ENCODE peak calls at places on chromosomes 3 and 15, in four cellular contexts. M is ovary, I is A549, R is sigmoid colon. L is an unnamed sample.

GRCh38 chr15:48641416-48641815 is 4.1 kb downstream of the FBN1 start:
- DNase-seq in M (peak; percentile 22), I (peak; percentile 9), R (no peak), L (no peak)

GRCh38 chr15:66820474-66821258 is 118.6 kb downstream of the SMAD6 start:
- DNase-seq in M (no peak), I (no peak), R (no peak), L (no peak)

GRCh38 chr3:141179983-141180382 is 51.6 kb upstream of the PXYLP1 start:
- DNase-seq in M (no peak), I (no peak), R (no peak), L (no peak)

GRCh38 chr3:39106281-39107055 is 959 bp downstream of the GORASP1 start:
- DNase-seq in M (no peak), I (no peak), R (no peak), L (no peak)

GRCh38 chr3:119310052-119310451 is 15.9 kb downstream of the ARHGAP31 start:
- DNase-seq in M (no peak), I (no peak), R (no peak), L (peak; percentile 64)

GRCh38 chr3:159881828-159882309 is 106.8 kb upstream of the IL12A start:
- DNase-seq in M (no peak), I (no peak), R (peak; percentile 67), L (peak; percentile 84)

GRCh38 chr15:29913528-29914135 is 91.4 kb upstream of the TJP1 start:
- DNase-seq in M (peak; percentile 36), I (no peak), R (no peak), L (peak; percentile 10)

GRCh38 chr15:51991141-51991540 is 19.6 kb upstream of the LEO1 start:
- DNase-seq in M (no peak), I (no peak), R (no peak), L (no peak)

GRCh38 chr15:85305050-85305449 is 75.4 kb upstream of the AKAP13 start:
- DNase-seq in M (no peak), I (no peak), R (no peak), L (no peak)

GRCh38 chr15:46059921-46060565 is 425.2 kb downstream of the SQOR start:
- DNase-seq in M (no peak), I (no peak), R (peak; percentile 68), L (no peak)

GRCh38 chr3:73485877-73486311 is 138.8 kb downstream of the PDZRN3 start:
- DNase-seq in M (no peak), I (no peak), R (no peak), L (peak; percentile 62)

GRCh38 chr15:101038327-101039003 is 119.3 kb downstream of the LRRK1 start:
- DNase-seq in M (no peak), I (no peak), R (no peak), L (peak; percentile 75)

GRCh38 chr15:73972984-73973682 is 19.0 kb downstream of the STOML1 start:
- DNase-seq in M (peak; percentile 78), I (peak; percentile 70), R (peak; percentile 92), L (peak; percentile 95)

GRCh38 chr15:73968461-73968860 is 23.6 kb downstream of the STOML1 start:
- DNase-seq in M (no peak), I (no peak), R (peak; percentile 6), L (no peak)

GRCh38 chr15:73965094-73965729 is 26.9 kb downstream of the STOML1 start:
- DNase-seq in M (no peak), I (no peak), R (peak; percentile 62), L (no peak)

GRCh38 chr15:73965730-73966103 is 26.4 kb downstream of the STOML1 start:
- DNase-seq in M (no peak), I (no peak), R (no peak), L (no peak)

GRCh38 chr15:73969151-73969759 is 22.8 kb downstream of the STOML1 start:
- DNase-seq in M (no peak), I (no peak), R (peak; percentile 41), L (no peak)
- TF ChIP-seq POLR2A in M (no peak), I (no peak), R (no peak), L (no peak)

DNA sequence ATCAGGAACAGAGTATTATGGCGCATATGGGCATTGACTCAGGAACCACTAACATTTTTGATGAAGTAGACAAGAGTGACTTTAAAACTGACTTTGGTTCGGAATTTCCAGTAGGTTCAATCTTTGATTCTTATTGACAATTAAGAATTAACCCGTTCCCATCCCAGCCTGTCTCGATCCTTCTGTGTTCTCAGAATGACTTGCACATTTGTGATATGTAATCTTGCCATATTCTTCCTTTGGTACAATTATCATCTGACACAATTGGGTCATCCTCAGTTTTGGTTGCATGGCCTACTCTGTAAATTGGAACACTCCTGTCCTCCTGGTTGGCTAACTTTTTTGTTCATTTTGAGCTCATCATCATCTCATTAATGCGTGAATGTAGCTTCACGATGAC is 10.5 kb downstream of the GPR171 start:
- DNase-seq in M (no peak), I (no peak), R (no peak), L (no peak)
- TF ChIP-seq EP300 in M (no peak), I (no peak), R (no peak), L (no peak)

GRCh38 chr15:40694706-40695468 is at the start of gene RAD51:
- DNase-seq in M (peak; percentile 92), I (peak; percentile 90), R (peak; percentile 95), L (peak; percentile 97)
- TF ChIP-seq POLR2A in M (peak; percentile 74), I (peak; percentile 47), R (peak; percentile 19), L (peak; percentile 12)

DNA sequence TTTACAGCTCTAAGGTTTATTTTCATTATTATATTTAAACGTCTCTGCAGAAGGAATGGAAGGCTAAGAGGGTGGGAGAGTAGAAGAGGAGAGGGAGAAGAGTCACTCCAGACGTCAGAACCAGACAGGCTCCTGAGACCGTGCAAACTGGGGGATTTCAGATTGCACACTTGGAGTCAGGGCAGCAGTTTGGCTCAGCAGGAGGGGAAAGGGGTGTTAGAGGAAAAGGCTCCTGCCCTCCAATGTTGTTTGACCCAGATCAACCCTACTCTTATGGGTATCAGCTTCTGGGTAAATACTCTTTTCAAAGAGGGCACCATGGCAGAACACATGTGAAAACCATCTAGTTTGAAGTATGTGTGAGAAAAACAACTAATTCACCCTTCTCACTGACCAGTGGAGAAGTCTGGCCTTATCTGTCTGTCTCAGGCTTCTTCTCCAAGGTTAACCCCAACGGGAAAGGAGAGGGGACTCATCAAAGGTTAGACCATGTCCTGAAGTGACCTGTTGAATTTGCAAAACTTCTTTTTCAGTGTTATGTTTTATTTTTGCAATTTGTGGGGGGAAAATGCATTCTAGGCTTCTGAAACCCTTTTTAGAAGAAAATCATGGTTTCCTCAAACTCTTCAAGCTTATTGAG is 218.6 kb upstream of the CTDSPL start:
- DNase-seq in M (no peak), I (no peak), R (no peak), L (peak; percentile 60)
- TF ChIP-seq EP300 in M (no peak), I (no peak), R (no peak), L (no peak)

GRCh38 chr15:94230886-94231727 is at the start of gene MCTP2:
- DNase-seq in M (peak; percentile 40), I (peak; percentile 11), R (peak; percentile 78), L (no peak)
- TF ChIP-seq POLR2A in M (no peak), I (no peak), R (no peak), L (no peak)

DNA sequence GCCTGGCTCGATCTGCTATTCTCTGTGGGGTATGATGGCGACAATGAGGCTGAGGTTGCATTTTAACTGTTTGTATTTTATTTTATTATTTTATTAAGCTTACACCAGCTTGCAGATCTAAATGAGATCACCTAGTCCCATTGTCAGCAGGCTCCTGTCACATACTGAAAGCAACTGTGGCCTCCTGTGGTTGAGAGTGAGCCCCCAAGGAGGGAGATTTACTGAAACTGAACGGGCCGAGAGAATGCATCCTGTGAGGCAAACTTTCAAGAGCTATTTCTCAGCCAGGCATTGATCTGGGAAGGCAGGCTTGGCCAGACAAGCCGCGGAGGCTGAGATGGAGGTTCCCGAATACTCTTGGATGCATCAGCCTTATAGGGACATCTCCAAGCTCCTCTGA is 210.4 kb upstream of the ARRDC4 start:
- DNase-seq in M (no peak), I (no peak), R (no peak), L (no peak)
- TF ChIP-seq EP300 in M (no peak), I (no peak), R (no peak), L (no peak)